ENCODE peak calls at places on chromosomes 3 and 15, in four cellular contexts. One of them, this sample, is unnamed.

GRCh38 chr15:59678620-59679019 is 10.5 kb downstream of the BNIP2 start:
- DNase-seq in uterus: no peak
- DNase-seq in breast epithelium: no peak
- DNase-seq in GM20000: no peak
- DNase-seq in this sample: no peak

GRCh38 chr3:58751235-58751634 is 84.7 kb upstream of the FAM3D start:
- DNase-seq in GM20000: no peak
- DNase-seq in uterus: no peak
- DNase-seq in breast epithelium: no peak
- DNase-seq in this sample: no peak

GRCh38 chr3:170815340-170815739 is 54.7 kb downstream of the RPL22L1 start:
- DNase-seq in GM20000: no peak
- DNase-seq in breast epithelium: no peak
- DNase-seq in uterus: no peak
- DNase-seq in this sample: no peak

GRCh38 chr15:58057559-58057958 is 8.0 kb downstream of the ALDH1A2 start:
- DNase-seq in breast epithelium: no peak
- DNase-seq in uterus: no peak
- DNase-seq in GM20000: no peak
- DNase-seq in this sample: no peak

GRCh38 chr3:195159819-195160175 is 111.2 kb downstream of the XXYLT1 start:
- DNase-seq in breast epithelium: no peak
- DNase-seq in uterus: no peak
- DNase-seq in GM20000: no peak
- DNase-seq in this sample: no peak

GRCh38 chr3:10467204-10467603 is 38.2 kb downstream of the ATP2B2 start:
- DNase-seq in GM20000: no peak
- DNase-seq in breast epithelium: no peak
- DNase-seq in uterus: no peak
- DNase-seq in this sample: no peak

GRCh38 chr3:40490916-40491315 is 14.0 kb downstream of the ZNF619 start:
- DNase-seq in breast epithelium: no peak
- DNase-seq in uterus: no peak
- DNase-seq in GM20000: no peak
- DNase-seq in this sample: no peak

GRCh38 chr3:13533823-13534435 is 15.0 kb upstream of the FBLN2 start:
- DNase-seq in breast epithelium: peak; percentile 63
- DNase-seq in GM20000: no peak
- DNase-seq in uterus: no peak
- DNase-seq in this sample: no peak

GRCh38 chr3:179268400-179269051 is 17.6 kb upstream of the KCNMB3 start:
- DNase-seq in breast epithelium: no peak
- DNase-seq in uterus: no peak
- DNase-seq in GM20000: no peak
- DNase-seq in this sample: no peak

GRCh38 chr3:51798561-51798960 is 19.5 kb upstream of the IQCF6 start:
- DNase-seq in breast epithelium: no peak
- DNase-seq in uterus: no peak
- DNase-seq in GM20000: no peak
- DNase-seq in this sample: no peak

GRCh38 chr3:88142094-88142624 is 7.6 kb upstream of the C3orf38 start:
- DNase-seq in uterus: no peak
- DNase-seq in GM20000: no peak
- DNase-seq in breast epithelium: no peak
- DNase-seq in this sample: no peak

GRCh38 chr15:63476229-63476632 is 28.2 kb upstream of the USP3 start:
- DNase-seq in GM20000: no peak
- DNase-seq in breast epithelium: no peak
- DNase-seq in uterus: no peak
- DNase-seq in this sample: no peak

GRCh38 chr3:125125822-125126245 is 70.0 kb upstream of the HEG1 start:
- DNase-seq in GM20000: no peak
- DNase-seq in uterus: no peak
- DNase-seq in breast epithelium: no peak
- DNase-seq in this sample: no peak

GRCh38 chr15:74315626-74316025 is 51.8 kb downstream of the CYP11A1 start:
- DNase-seq in GM20000: peak; percentile 65
- DNase-seq in uterus: no peak
- DNase-seq in breast epithelium: no peak
- DNase-seq in this sample: no peak

GRCh38 chr3:185528481-185529009 is 23.8 kb downstream of the LIPH start:
- DNase-seq in GM20000: no peak
- DNase-seq in breast epithelium: no peak
- DNase-seq in uterus: no peak
- DNase-seq in this sample: no peak

GRCh38 chr15:75594276-75594675 is 15.2 kb upstream of the PTPN9 start:
- DNase-seq in uterus: peak; percentile 64
- DNase-seq in GM20000: no peak
- DNase-seq in breast epithelium: no peak
- DNase-seq in this sample: no peak

GRCh38 chr15:75596703-75597345 is 17.7 kb upstream of the PTPN9 start:
- DNase-seq in uterus: no peak
- DNase-seq in GM20000: no peak
- DNase-seq in breast epithelium: no peak
- DNase-seq in this sample: no peak

GRCh38 chr15:75599396-75599795 is 20.3 kb upstream of the PTPN9 start:
- DNase-seq in uterus: no peak
- DNase-seq in GM20000: no peak
- DNase-seq in breast epithelium: no peak
- DNase-seq in this sample: no peak

GRCh38 chr15:75598361-75598760 is 19.2 kb upstream of the PTPN9 start:
- DNase-seq in breast epithelium: no peak
- DNase-seq in uterus: no peak
- DNase-seq in GM20000: no peak
- DNase-seq in this sample: no peak

DNA sequence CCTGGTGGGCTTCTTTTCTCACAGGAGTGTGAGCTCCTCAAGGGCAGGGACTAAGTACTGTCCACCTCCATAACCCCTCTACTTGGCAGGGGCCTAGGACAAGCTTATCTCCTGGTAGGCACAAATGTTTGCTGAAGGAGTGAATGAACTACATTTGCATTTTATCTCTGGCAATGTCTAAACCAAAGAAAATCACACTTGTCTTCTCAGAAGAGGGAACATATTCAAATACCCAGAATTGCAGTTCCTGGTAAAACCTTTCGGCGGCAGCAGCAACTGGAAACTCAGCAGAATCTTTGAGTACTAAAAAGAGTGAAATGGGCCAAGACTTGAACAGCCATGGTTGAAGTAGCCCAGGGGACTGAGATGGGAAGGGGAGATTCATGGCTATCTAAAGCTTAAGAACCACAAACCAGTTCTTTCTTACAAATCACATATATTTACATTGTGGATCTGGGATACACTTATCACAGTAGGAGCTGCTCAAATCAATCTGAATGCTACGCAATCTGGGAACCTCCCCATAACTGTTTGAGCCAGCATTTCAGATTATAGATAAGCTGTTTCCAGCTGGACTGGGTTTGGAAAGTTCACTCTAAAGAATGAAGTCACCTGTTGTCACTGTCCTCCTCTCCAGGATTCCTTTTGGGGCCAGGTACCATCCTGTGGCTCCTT is 18.7 kb upstream of the PTPN9 start:
- DNase-seq in breast epithelium: no peak
- DNase-seq in GM20000: no peak
- DNase-seq in uterus: no peak
- DNase-seq in this sample: no peak
- TF ChIP-seq CTCF in breast epithelium: peak; percentile 11
- TF ChIP-seq CTCF in GM20000: no peak
- TF ChIP-seq CTCF in uterus: no peak
- TF ChIP-seq CTCF in this sample: peak; percentile 33

GRCh38 chr15:93619597-93619996 is 530.6 kb upstream of the RGMA start:
- DNase-seq in breast epithelium: no peak
- DNase-seq in GM20000: no peak
- DNase-seq in uterus: no peak
- DNase-seq in this sample: no peak

GRCh38 chr15:93614446-93615104 is 525.6 kb upstream of the RGMA start:
- DNase-seq in uterus: no peak
- DNase-seq in GM20000: no peak
- DNase-seq in breast epithelium: peak; percentile 18
- DNase-seq in this sample: no peak

DNA sequence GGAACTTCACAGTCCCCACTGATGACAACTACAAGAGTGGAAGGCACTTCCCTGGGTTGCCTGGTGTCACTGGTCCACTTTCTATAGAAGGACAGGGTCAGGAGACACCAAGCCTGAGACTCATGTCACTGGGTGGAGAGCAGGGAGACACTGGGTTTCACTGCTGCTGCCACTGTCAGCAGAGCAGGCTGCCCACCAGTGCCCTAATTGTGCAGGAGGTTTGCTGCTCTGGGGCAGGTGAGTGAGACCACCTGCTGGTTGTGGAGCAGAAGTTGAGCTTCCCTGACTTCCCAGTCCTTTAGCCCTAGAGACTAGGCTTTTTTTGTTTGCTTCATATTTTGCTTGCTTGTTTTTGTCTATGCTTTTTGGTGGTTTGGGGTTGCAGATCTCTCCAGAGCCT is 528.4 kb upstream of the RGMA start:
- DNase-seq in uterus: no peak
- DNase-seq in breast epithelium: no peak
- DNase-seq in GM20000: no peak
- DNase-seq in this sample: no peak
- TF ChIP-seq CTCF in uterus: no peak
- TF ChIP-seq CTCF in breast epithelium: no peak
- TF ChIP-seq CTCF in GM20000: no peak
- TF ChIP-seq CTCF in this sample: no peak

DNA sequence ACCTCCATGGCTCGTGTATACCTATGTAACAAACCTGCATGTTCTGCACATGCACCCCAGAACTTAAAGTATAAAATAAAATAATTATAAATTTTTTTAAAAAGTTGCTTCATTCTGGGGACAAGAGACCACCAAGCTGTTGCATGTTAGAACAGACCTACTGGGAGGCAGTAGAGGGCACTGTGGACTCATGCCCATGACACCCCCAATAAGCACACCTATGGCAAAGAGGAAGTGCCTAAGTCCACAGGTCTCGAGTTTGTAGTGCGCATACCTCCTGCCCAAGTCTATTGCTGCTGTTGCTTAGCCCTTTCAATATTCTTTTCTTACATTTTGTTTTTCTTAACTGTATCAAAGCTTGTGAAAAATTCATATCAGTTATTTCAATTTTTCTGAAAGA is 267.9 kb upstream of the THBS1 start:
- DNase-seq in GM20000: peak; percentile 11
- DNase-seq in uterus: no peak
- DNase-seq in breast epithelium: no peak
- DNase-seq in this sample: no peak
- TF ChIP-seq CTCF in GM20000: peak; percentile 8
- TF ChIP-seq CTCF in uterus: no peak
- TF ChIP-seq CTCF in breast epithelium: no peak
- TF ChIP-seq CTCF in this sample: no peak

DNA sequence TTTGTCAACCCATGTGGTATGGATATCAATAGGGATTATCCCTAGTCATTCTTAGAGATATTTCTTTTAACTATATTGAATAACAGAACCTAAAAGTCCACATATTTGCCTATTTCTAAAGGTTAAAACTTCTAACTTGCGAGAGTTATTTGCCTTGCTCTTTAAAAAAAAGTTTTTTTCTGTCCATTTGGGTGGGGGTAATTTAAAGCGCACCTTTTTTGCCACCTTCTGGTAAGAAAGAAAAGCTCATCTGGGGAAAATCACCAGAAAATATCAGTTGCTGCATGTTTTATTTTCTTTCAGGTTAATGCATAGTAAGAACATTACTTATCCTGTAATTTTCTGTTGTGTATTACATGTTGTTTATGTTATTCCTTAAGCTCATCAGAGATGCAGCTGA is 242.0 kb upstream of the GOLGA6L4 start:
- DNase-seq in GM20000: no peak
- DNase-seq in uterus: no peak
- DNase-seq in breast epithelium: no peak
- DNase-seq in this sample: no peak
- TF ChIP-seq CTCF in GM20000: no peak
- TF ChIP-seq CTCF in uterus: no peak
- TF ChIP-seq CTCF in breast epithelium: no peak
- TF ChIP-seq CTCF in this sample: no peak

DNA sequence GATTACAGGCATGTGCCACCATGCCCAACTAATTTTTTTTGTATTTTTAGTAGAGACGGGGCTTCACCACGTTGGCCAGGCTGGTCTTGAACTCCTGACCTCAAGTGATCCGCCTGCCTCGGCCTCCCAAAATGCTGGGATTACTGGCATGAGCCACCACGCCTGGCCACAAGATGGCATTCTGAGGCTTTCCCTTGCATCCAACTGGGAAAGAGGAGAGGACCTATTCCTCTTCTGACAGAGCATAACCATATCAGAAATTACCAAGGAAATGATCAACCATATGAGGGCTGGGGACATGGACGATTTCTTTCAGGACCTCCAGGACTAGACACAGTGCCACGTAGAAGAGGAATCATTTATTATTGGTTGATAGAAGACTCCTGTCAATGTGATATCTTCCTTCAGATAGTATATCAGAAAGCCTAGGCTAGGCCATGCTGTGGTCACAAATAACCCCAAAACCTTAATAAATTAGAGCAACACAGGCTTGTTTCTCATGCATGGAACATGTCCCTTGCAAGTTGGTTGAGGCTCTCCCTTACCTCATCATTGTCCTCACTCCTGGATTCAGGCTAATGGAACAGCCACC is 372.3 kb upstream of the IL12A start:
- DNase-seq in breast epithelium: no peak
- DNase-seq in uterus: peak; percentile 17
- DNase-seq in GM20000: no peak
- DNase-seq in this sample: no peak
- TF ChIP-seq CTCF in breast epithelium: no peak
- TF ChIP-seq CTCF in uterus: peak; percentile 41
- TF ChIP-seq CTCF in GM20000: no peak
- TF ChIP-seq CTCF in this sample: peak; percentile 31